ENCODE peak calls at places on chromosomes 3 and 15, in seven cellular contexts. K is HCT116, V is upper lobe of right lung, I is choroid plexus epithelial cell, L is mucosa of descending colon, T is Calu3, N is activated B cell treated with CpG ODN at 0.5 μM for 24 hours. S is an unnamed sample.

GRCh38 chr3:133441867-133442270 is 42.0 kb downstream of the BFSP2 start:
- DNase-seq in L (no peak), I (peak; percentile 48), T (no peak), N (no peak), V (no peak), K (no peak), S (no peak)

GRCh38 chr3:194336601-194337355 is 14.3 kb downstream of the CPN2 start:
- DNase-seq in I (no peak), N (no peak), V (no peak), L (no peak), T (no peak), K (no peak), S (no peak)

GRCh38 chr15:69031013-69032001 is 16.8 kb downstream of the NOX5 start:
- DNase-seq in K (peak; percentile 65), V (peak; percentile 82), N (no peak), T (peak; percentile 66), L (peak; percentile 74), I (peak; percentile 62), S (peak; percentile 48)

GRCh38 chr3:173584834-173585831 is 187.6 kb downstream of the NLGN1 start:
- DNase-seq in L (peak; percentile 25), I (peak; percentile 33), T (peak; percentile 64), V (peak; percentile 64), K (no peak), N (no peak), S (no peak)

GRCh38 chr3:130276203-130276803 is 69.2 kb upstream of the COL6A5 start:
- DNase-seq in T (peak; percentile 50), I (peak; percentile 84), L (no peak), N (no peak), V (no peak), K (peak; percentile 23), S (peak; percentile 57)

GRCh38 chr3:49414753-49415152 is 2.5 kb downstream of the TCTA start:
- DNase-seq in N (no peak), V (no peak), I (no peak), K (no peak), L (no peak), T (no peak), S (no peak)

GRCh38 chr3:136621628-136622027 is 130.6 kb downstream of the STAG1 start:
- DNase-seq in L (no peak), I (peak; percentile 36), V (no peak), T (no peak), K (no peak), N (no peak), S (no peak)

GRCh38 chr3:150376001-150376848 is 31.9 kb upstream of the TSC22D2 start:
- DNase-seq in I (peak; percentile 68), T (no peak), N (no peak), V (no peak), L (no peak), K (no peak), S (no peak)

GRCh38 chr3:156643729-156644389 is 30.5 kb upstream of the TIPARP start:
- DNase-seq in V (no peak), N (no peak), L (no peak), I (peak; percentile 62), T (no peak), K (no peak), S (peak; percentile 35)

GRCh38 chr15:40891810-40892448 is 2.3 kb upstream of the VPS18 start:
- DNase-seq in V (no peak), I (peak; percentile 75), L (peak; percentile 77), T (peak; percentile 55), K (peak; percentile 53), N (no peak), S (peak; percentile 61)

GRCh38 chr15:32732574-32733157 is 14.9 kb downstream of the GREM1 start:
- DNase-seq in N (no peak), L (no peak), T (no peak), K (no peak), V (no peak), I (no peak), S (no peak)

GRCh38 chr3:43400162-43400561 is 113.8 kb downstream of the SNRK start:
- DNase-seq in V (no peak), K (no peak), N (no peak), T (no peak), I (peak; percentile 26), L (no peak), S (no peak)

GRCh38 chr15:38564557-38565286 is at the start of gene RASGRP1:
- DNase-seq in K (no peak), N (peak; percentile 82), L (peak; percentile 86), T (peak; percentile 75), V (peak; percentile 88), I (peak; percentile 50), S (peak; percentile 84)

GRCh38 chr3:184134746-184135148 is 411 bp upstream of the EIF2B5 start:
- DNase-seq in L (no peak), T (no peak), K (no peak), I (peak; percentile 35), N (no peak), V (no peak), S (no peak)

GRCh38 chr15:92884459-92884812 is 15.7 kb upstream of the CHD2 start:
- DNase-seq in I (no peak), L (no peak), K (no peak), V (no peak), N (no peak), T (no peak), S (no peak)

GRCh38 chr3:23712656-23713559 is 92.8 kb upstream of the UBE2E1 start:
- DNase-seq in N (no peak), L (no peak), T (peak; percentile 27), I (peak; percentile 90), V (no peak), K (no peak), S (no peak)

GRCh38 chr3:194598771-194599557 is 34.3 kb downstream of the TMEM44 start:
- DNase-seq in V (no peak), T (no peak), K (no peak), L (no peak), N (no peak), I (peak; percentile 95), S (no peak)

GRCh38 chr3:48989126-48989795 is 780 bp upstream of the P4HTM start:
- DNase-seq in V (no peak), T (no peak), K (no peak), N (no peak), L (no peak), I (no peak), S (no peak)

GRCh38 chr3:183061431-183062172 is 37.7 kb downstream of the MCCC1 start:
- DNase-seq in V (no peak), I (peak; percentile 56), K (no peak), L (no peak), T (no peak), N (no peak), S (no peak)

GRCh38 chr15:93037341-93038063 is 51.5 kb downstream of the RGMA start:
- DNase-seq in N (no peak), V (peak; percentile 75), L (peak; percentile 53), I (peak; percentile 65), T (no peak), K (no peak), S (no peak)

GRCh38 chr3:32238816-32239637 is 547 bp downstream of the CMTM8 start:
- DNase-seq in L (peak; percentile 48), K (no peak), V (peak; percentile 76), I (peak; percentile 48), T (peak; percentile 26), N (peak; percentile 45), S (peak; percentile 40)

GRCh38 chr3:170614214-170614966 is 28.5 kb upstream of the SLC7A14 start:
- DNase-seq in I (peak; percentile 83), N (no peak), L (no peak), V (no peak), K (peak; percentile 6), T (peak; percentile 60), S (no peak)

GRCh38 chr3:168249539-168250414 is 154.1 kb upstream of the GOLIM4 start:
- DNase-seq in N (peak; percentile 21), K (peak; percentile 36), I (peak; percentile 69), L (peak; percentile 81), T (peak; percentile 90), V (peak; percentile 90), S (peak; percentile 87)

GRCh38 chr3:148269816-148270215 is 427.9 kb upstream of the AGTR1 start:
- DNase-seq in I (peak; percentile 3), V (no peak), T (no peak), N (no peak), K (peak; percentile 12), L (no peak), S (no peak)

GRCh38 chr3:185069023-185069422 is 83.8 kb downstream of the C3orf70 start:
- DNase-seq in V (no peak), L (peak; percentile 83), K (no peak), I (no peak), N (no peak), T (no peak), S (no peak)

GRCh38 chr15:85579957-85580694 is 199.7 kb downstream of the AKAP13 start:
- DNase-seq in K (no peak), I (peak; percentile 46), N (no peak), V (peak; percentile 53), T (peak; percentile 70), L (peak; percentile 46), S (peak; percentile 44)
- TF ChIP-seq CTCF in K (no peak), I (peak; percentile 34), N (no peak), V (no peak), T (no peak), L (no peak), S (peak; percentile 7)

DNA sequence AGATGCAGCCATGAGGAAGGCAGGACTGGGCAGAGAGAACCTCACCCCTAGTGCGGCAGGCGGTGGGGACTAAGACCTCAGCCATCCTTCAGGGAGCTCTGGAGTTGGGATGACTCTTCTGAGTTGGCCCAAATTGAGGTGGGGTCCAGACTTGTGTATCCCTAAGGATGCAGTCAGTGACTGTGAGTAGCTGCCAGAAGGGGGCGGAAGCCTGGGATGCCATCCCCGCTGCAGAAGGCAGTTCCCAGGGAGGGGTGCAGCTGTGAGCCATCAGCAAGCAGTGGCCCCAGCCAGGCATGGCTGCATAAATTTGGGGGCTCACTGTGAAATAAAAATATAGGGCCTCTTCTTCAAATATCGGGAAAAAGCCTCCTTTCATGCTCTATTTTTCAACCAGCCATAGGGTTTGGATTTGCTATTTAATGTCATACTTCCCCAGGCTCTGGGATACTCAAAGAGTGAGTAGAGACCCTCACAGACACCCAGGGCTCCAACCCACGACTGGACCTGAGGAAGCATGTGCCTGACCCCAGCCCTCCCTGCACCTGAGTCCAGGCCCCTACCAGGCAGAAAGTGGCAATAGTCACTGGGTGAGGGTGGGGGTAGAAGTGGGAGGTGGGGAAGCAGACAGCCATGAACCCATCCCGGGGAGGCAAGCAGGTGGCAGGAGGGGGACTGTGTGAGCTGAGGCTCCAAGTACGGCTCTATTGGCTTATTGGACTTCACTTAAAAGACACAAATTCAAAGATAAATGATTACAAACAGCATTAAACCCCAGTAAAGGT is 30.5 kb downstream of the GRK7 start:
- DNase-seq in I (no peak), L (no peak), V (no peak), K (no peak), N (no peak), T (no peak), S (no peak)
- TF ChIP-seq CTCF in I (peak; percentile 33), L (no peak), V (no peak), K (no peak), N (no peak), T (no peak), S (no peak)

GRCh38 chr15:76152197-76152596 is 92.4 kb downstream of the TMEM266 start:
- DNase-seq in I (no peak), V (no peak), T (no peak), N (no peak), K (no peak), L (no peak), S (no peak)
- TF ChIP-seq CTCF in I (no peak), V (no peak), T (no peak), N (no peak), K (no peak), L (no peak), S (no peak)

DNA sequence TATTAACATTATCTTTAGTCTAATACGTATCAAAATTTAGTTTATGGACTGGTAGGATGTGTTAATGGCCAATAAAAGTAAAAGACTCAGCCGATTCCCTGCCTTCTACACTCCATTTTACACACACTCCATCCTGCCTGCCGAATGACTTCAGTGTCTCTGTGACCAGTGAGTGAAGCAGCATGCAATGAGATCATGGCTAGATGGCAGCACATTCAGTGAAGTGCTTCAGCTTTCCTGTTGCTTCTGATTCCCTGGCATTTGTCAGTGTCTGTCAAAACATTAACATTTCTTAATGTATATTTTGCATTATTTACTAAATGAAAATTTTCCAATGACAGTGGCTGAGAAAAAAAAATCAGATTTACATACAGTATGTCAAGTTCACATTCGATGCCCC is 412.0 kb downstream of the FHIT start:
- DNase-seq in T (no peak), V (no peak), L (no peak), K (no peak), I (peak; percentile 4), N (no peak), S (no peak)
- TF ChIP-seq CTCF in T (no peak), V (no peak), L (no peak), K (no peak), I (no peak), N (no peak), S (no peak)